ENCODE peak calls at places on chromosomes 13 and 19, in ten cellular contexts. One of them, this sample, is unnamed.

GRCh38 chr13:49253310-49253709 is 5.6 kb downstream of the CDADC1 start:
- ATAC-seq in RWPE2: no peak
- ATAC-seq in PC-3: no peak
- ATAC-seq in left lobe of liver: no peak
- ATAC-seq in central memory CD8-positive, alpha-beta T cell: no peak
- ATAC-seq in left ventricle myocardium superior: no peak
- ATAC-seq in CD4-positive, alpha-beta T cell: no peak
- ATAC-seq in stimulated activated effector memory CD8-positive, alpha-beta T cell treated with anti-CD3 and anti-CD28 coated beads, Interleukin-12 subunit alpha, Interleukin-12 subunit beta, amount 100 ng/mL, for 72 hours: peak; percentile 61
- ATAC-seq in HCT116: no peak
- ATAC-seq in activated CD8-positive, alpha-beta T cell treated with anti-CD3 and anti-CD28 coated beads for 36 hours: no peak
- ATAC-seq in this sample: no peak

GRCh38 chr19:52710538-52710937 is 24.3 kb downstream of the ZNF611 start:
- ATAC-seq in PC-3: peak; percentile 93
- ATAC-seq in left ventricle myocardium superior: no peak
- ATAC-seq in CD4-positive, alpha-beta T cell: no peak
- ATAC-seq in central memory CD8-positive, alpha-beta T cell: no peak
- ATAC-seq in RWPE2: no peak
- ATAC-seq in activated CD8-positive, alpha-beta T cell treated with anti-CD3 and anti-CD28 coated beads for 36 hours: no peak
- ATAC-seq in stimulated activated effector memory CD8-positive, alpha-beta T cell treated with anti-CD3 and anti-CD28 coated beads, Interleukin-12 subunit alpha, Interleukin-12 subunit beta, amount 100 ng/mL, for 72 hours: no peak
- ATAC-seq in HCT116: no peak
- ATAC-seq in left lobe of liver: no peak
- ATAC-seq in this sample: no peak

GRCh38 chr19:34365463-34366401 is 736 bp downstream of the GPI start:
- ATAC-seq in CD4-positive, alpha-beta T cell: no peak
- ATAC-seq in stimulated activated effector memory CD8-positive, alpha-beta T cell treated with anti-CD3 and anti-CD28 coated beads, Interleukin-12 subunit alpha, Interleukin-12 subunit beta, amount 100 ng/mL, for 72 hours: peak; percentile 2
- ATAC-seq in RWPE2: peak; percentile 44
- ATAC-seq in central memory CD8-positive, alpha-beta T cell: no peak
- ATAC-seq in left ventricle myocardium superior: peak; percentile 53
- ATAC-seq in activated CD8-positive, alpha-beta T cell treated with anti-CD3 and anti-CD28 coated beads for 36 hours: no peak
- ATAC-seq in left lobe of liver: peak; percentile 57
- ATAC-seq in HCT116: peak; percentile 29
- ATAC-seq in PC-3: peak; percentile 56
- ATAC-seq in this sample: no peak

GRCh38 chr19:40241809-40242384 is 15.4 kb upstream of the CCNP start:
- ATAC-seq in activated CD8-positive, alpha-beta T cell treated with anti-CD3 and anti-CD28 coated beads for 36 hours: no peak
- ATAC-seq in left ventricle myocardium superior: peak; percentile 93
- ATAC-seq in central memory CD8-positive, alpha-beta T cell: no peak
- ATAC-seq in left lobe of liver: peak; percentile 25
- ATAC-seq in stimulated activated effector memory CD8-positive, alpha-beta T cell treated with anti-CD3 and anti-CD28 coated beads, Interleukin-12 subunit alpha, Interleukin-12 subunit beta, amount 100 ng/mL, for 72 hours: no peak
- ATAC-seq in PC-3: no peak
- ATAC-seq in CD4-positive, alpha-beta T cell: no peak
- ATAC-seq in RWPE2: no peak
- ATAC-seq in HCT116: no peak
- ATAC-seq in this sample: no peak

GRCh38 chr13:23867027-23867491 is 22.1 kb downstream of the MIPEP start:
- ATAC-seq in activated CD8-positive, alpha-beta T cell treated with anti-CD3 and anti-CD28 coated beads for 36 hours: no peak
- ATAC-seq in left lobe of liver: no peak
- ATAC-seq in left ventricle myocardium superior: no peak
- ATAC-seq in stimulated activated effector memory CD8-positive, alpha-beta T cell treated with anti-CD3 and anti-CD28 coated beads, Interleukin-12 subunit alpha, Interleukin-12 subunit beta, amount 100 ng/mL, for 72 hours: no peak
- ATAC-seq in PC-3: peak; percentile 64
- ATAC-seq in CD4-positive, alpha-beta T cell: no peak
- ATAC-seq in HCT116: no peak
- ATAC-seq in central memory CD8-positive, alpha-beta T cell: no peak
- ATAC-seq in RWPE2: peak; percentile 55
- ATAC-seq in this sample: no peak

GRCh38 chr13:81726037-81726726 is 1385.3 kb upstream of the SPRY2 start:
- ATAC-seq in stimulated activated effector memory CD8-positive, alpha-beta T cell treated with anti-CD3 and anti-CD28 coated beads, Interleukin-12 subunit alpha, Interleukin-12 subunit beta, amount 100 ng/mL, for 72 hours: no peak
- ATAC-seq in activated CD8-positive, alpha-beta T cell treated with anti-CD3 and anti-CD28 coated beads for 36 hours: no peak
- ATAC-seq in left ventricle myocardium superior: no peak
- ATAC-seq in CD4-positive, alpha-beta T cell: no peak
- ATAC-seq in central memory CD8-positive, alpha-beta T cell: no peak
- ATAC-seq in RWPE2: peak; percentile 88
- ATAC-seq in HCT116: no peak
- ATAC-seq in PC-3: no peak
- ATAC-seq in left lobe of liver: no peak
- ATAC-seq in this sample: no peak

GRCh38 chr13:91659583-91660415 is 261.4 kb downstream of the GPC5 start:
- ATAC-seq in HCT116: no peak
- ATAC-seq in PC-3: no peak
- ATAC-seq in RWPE2: no peak
- ATAC-seq in central memory CD8-positive, alpha-beta T cell: no peak
- ATAC-seq in activated CD8-positive, alpha-beta T cell treated with anti-CD3 and anti-CD28 coated beads for 36 hours: no peak
- ATAC-seq in left lobe of liver: no peak
- ATAC-seq in stimulated activated effector memory CD8-positive, alpha-beta T cell treated with anti-CD3 and anti-CD28 coated beads, Interleukin-12 subunit alpha, Interleukin-12 subunit beta, amount 100 ng/mL, for 72 hours: no peak
- ATAC-seq in left ventricle myocardium superior: no peak
- ATAC-seq in CD4-positive, alpha-beta T cell: no peak
- ATAC-seq in this sample: no peak

GRCh38 chr19:46841458-46842083 is 9.1 kb downstream of the AP2S1 start:
- ATAC-seq in CD4-positive, alpha-beta T cell: no peak
- ATAC-seq in RWPE2: peak; percentile 73
- ATAC-seq in stimulated activated effector memory CD8-positive, alpha-beta T cell treated with anti-CD3 and anti-CD28 coated beads, Interleukin-12 subunit alpha, Interleukin-12 subunit beta, amount 100 ng/mL, for 72 hours: no peak
- ATAC-seq in PC-3: peak; percentile 79
- ATAC-seq in left lobe of liver: peak; percentile 48
- ATAC-seq in left ventricle myocardium superior: peak; percentile 82
- ATAC-seq in activated CD8-positive, alpha-beta T cell treated with anti-CD3 and anti-CD28 coated beads for 36 hours: no peak
- ATAC-seq in central memory CD8-positive, alpha-beta T cell: no peak
- ATAC-seq in HCT116: peak; percentile 78
- ATAC-seq in this sample: no peak

GRCh38 chr13:100112186-100112838 is 23.4 kb downstream of the PCCA start:
- ATAC-seq in central memory CD8-positive, alpha-beta T cell: no peak
- ATAC-seq in left ventricle myocardium superior: no peak
- ATAC-seq in left lobe of liver: peak; percentile 89
- ATAC-seq in activated CD8-positive, alpha-beta T cell treated with anti-CD3 and anti-CD28 coated beads for 36 hours: no peak
- ATAC-seq in PC-3: no peak
- ATAC-seq in stimulated activated effector memory CD8-positive, alpha-beta T cell treated with anti-CD3 and anti-CD28 coated beads, Interleukin-12 subunit alpha, Interleukin-12 subunit beta, amount 100 ng/mL, for 72 hours: no peak
- ATAC-seq in CD4-positive, alpha-beta T cell: no peak
- ATAC-seq in HCT116: no peak
- ATAC-seq in RWPE2: no peak
- ATAC-seq in this sample: no peak